ENCODE peak calls at places on chromosomes 16 and 17, in five cellular contexts. One of them, this sample, is unnamed.

GRCh38 chr16:84896847-84897246 is 77.1 kb downstream of the CRISPLD2 start:
- DNase-seq in endothelial cell: no peak
- DNase-seq in choroid plexus epithelial cell: no peak
- DNase-seq in nephron progenitor cell: no peak
- DNase-seq in esophagus squamous epithelium: no peak
- DNase-seq in this sample: no peak

GRCh38 chr17:21134559-21134958 is 7.8 kb downstream of the DHRS7B start:
- DNase-seq in endothelial cell: no peak
- DNase-seq in nephron progenitor cell: no peak
- DNase-seq in choroid plexus epithelial cell: no peak
- DNase-seq in esophagus squamous epithelium: no peak
- DNase-seq in this sample: no peak

GRCh38 chr17:10314332-10314731 is 58.5 kb downstream of the MYH13 start:
- DNase-seq in esophagus squamous epithelium: no peak
- DNase-seq in endothelial cell: no peak
- DNase-seq in choroid plexus epithelial cell: no peak
- DNase-seq in nephron progenitor cell: no peak
- DNase-seq in this sample: no peak

GRCh38 chr17:7858487-7858832 is 657 bp downstream of the CYB5D1 start:
- DNase-seq in choroid plexus epithelial cell: peak
- DNase-seq in endothelial cell: peak
- DNase-seq in esophagus squamous epithelium: no peak
- DNase-seq in nephron progenitor cell: peak
- DNase-seq in this sample: peak

GRCh38 chr17:15469260-15469659 is 1.8 kb upstream of the CDRT4 start:
- DNase-seq in esophagus squamous epithelium: no peak
- DNase-seq in choroid plexus epithelial cell: peak
- DNase-seq in endothelial cell: no peak
- DNase-seq in nephron progenitor cell: no peak
- DNase-seq in this sample: no peak

GRCh38 chr16:53884748-53885147 is 180.8 kb downstream of the FTO start:
- DNase-seq in nephron progenitor cell: no peak
- DNase-seq in choroid plexus epithelial cell: no peak
- DNase-seq in endothelial cell: no peak
- DNase-seq in esophagus squamous epithelium: no peak
- DNase-seq in this sample: no peak

GRCh38 chr17:4433515-4434031 is at the start of gene SPNS3:
- DNase-seq in nephron progenitor cell: no peak
- DNase-seq in choroid plexus epithelial cell: no peak
- DNase-seq in endothelial cell: no peak
- DNase-seq in esophagus squamous epithelium: no peak
- DNase-seq in this sample: peak

GRCh38 chr17:63446981-63447687 is 1.0 kb upstream of the CYB561 start:
- DNase-seq in nephron progenitor cell: no peak
- DNase-seq in choroid plexus epithelial cell: no peak
- DNase-seq in esophagus squamous epithelium: no peak
- DNase-seq in endothelial cell: peak
- DNase-seq in this sample: peak

GRCh38 chr16:1195393-1195666 is 29.7 kb downstream of the TPSG1 start:
- DNase-seq in nephron progenitor cell: no peak
- DNase-seq in endothelial cell: no peak
- DNase-seq in esophagus squamous epithelium: no peak
- DNase-seq in choroid plexus epithelial cell: no peak
- DNase-seq in this sample: no peak

GRCh38 chr17:17080781-17081180 is 38.5 kb downstream of the MPRIP start:
- DNase-seq in endothelial cell: no peak
- DNase-seq in choroid plexus epithelial cell: no peak
- DNase-seq in nephron progenitor cell: no peak
- DNase-seq in esophagus squamous epithelium: no peak
- DNase-seq in this sample: no peak

GRCh38 chr16:6131526-6132050 is 1034.0 kb upstream of the EEF2KMT start:
- DNase-seq in endothelial cell: no peak
- DNase-seq in nephron progenitor cell: no peak
- DNase-seq in esophagus squamous epithelium: no peak
- DNase-seq in choroid plexus epithelial cell: no peak
- DNase-seq in this sample: no peak

GRCh38 chr17:28370035-28370743 is at the start of gene VTN:
- DNase-seq in esophagus squamous epithelium: no peak
- DNase-seq in nephron progenitor cell: peak
- DNase-seq in choroid plexus epithelial cell: peak
- DNase-seq in endothelial cell: no peak
- DNase-seq in this sample: no peak

DNA sequence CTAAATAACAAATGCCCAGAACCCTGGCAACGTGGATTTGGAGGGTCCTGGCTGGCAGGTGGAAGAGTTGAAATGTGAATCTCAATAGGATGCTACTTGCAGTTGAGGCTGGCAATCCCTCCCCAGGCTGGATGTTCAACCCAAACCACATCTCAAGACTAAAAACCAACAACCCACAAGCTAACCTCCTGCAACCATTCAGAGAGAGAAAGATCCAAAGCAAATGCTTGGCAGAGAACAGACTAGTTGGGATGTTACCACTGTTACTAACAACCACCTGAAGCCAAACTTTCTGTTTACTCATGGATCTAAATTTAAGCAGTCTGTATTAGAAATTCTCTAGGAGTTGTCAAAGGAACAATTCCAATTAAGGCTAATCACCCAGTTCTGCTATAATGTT is 27.9 kb downstream of the SMG6 start:
- DNase-seq in esophagus squamous epithelium: no peak
- DNase-seq in nephron progenitor cell: no peak
- DNase-seq in endothelial cell: no peak
- DNase-seq in choroid plexus epithelial cell: no peak
- DNase-seq in this sample: no peak
- TF ChIP-seq CTCF in esophagus squamous epithelium: no peak
- TF ChIP-seq CTCF in nephron progenitor cell: no peak
- TF ChIP-seq CTCF in endothelial cell: no peak
- TF ChIP-seq CTCF in choroid plexus epithelial cell: no peak
- TF ChIP-seq CTCF in this sample: no peak

GRCh38 chr16:17106243-17106791 is 364.4 kb downstream of the XYLT1 start:
- DNase-seq in nephron progenitor cell: no peak
- DNase-seq in choroid plexus epithelial cell: no peak
- DNase-seq in esophagus squamous epithelium: no peak
- DNase-seq in endothelial cell: no peak
- DNase-seq in this sample: no peak

GRCh38 chr16:17107450-17107849 is 363.3 kb downstream of the XYLT1 start:
- DNase-seq in nephron progenitor cell: no peak
- DNase-seq in endothelial cell: no peak
- DNase-seq in esophagus squamous epithelium: no peak
- DNase-seq in choroid plexus epithelial cell: no peak
- DNase-seq in this sample: no peak

GRCh38 chr16:17108596-17108995 is 362.2 kb downstream of the XYLT1 start:
- DNase-seq in endothelial cell: no peak
- DNase-seq in esophagus squamous epithelium: no peak
- DNase-seq in choroid plexus epithelial cell: no peak
- DNase-seq in nephron progenitor cell: no peak
- DNase-seq in this sample: no peak

GRCh38 chr16:17104654-17105053 is 366.1 kb downstream of the XYLT1 start:
- DNase-seq in esophagus squamous epithelium: no peak
- DNase-seq in nephron progenitor cell: no peak
- DNase-seq in endothelial cell: no peak
- DNase-seq in choroid plexus epithelial cell: no peak
- DNase-seq in this sample: no peak

DNA sequence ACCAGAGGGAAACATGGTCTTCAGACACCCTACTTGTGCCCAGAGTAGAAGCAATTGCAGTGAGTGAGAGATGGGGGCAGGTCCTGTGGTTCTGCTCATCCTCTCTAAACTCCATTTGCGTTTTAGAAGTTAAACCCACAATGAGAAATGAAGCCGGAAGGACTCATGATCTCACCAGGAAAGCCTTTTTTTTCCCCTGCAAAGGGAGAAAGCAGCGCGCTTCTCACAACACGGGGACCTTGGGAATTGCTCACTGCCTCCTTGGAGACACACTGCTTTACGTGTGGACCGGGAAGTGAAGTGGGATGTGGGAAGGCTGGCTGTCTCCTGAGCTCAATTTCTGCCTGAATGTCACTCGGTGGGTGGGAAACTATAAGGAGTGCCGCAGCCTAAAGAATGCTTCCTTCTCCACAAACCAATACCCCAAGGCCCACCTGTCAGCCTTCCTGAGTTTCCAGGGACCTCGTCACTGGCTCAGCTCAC is 365.5 kb downstream of the XYLT1 start:
- DNase-seq in choroid plexus epithelial cell: no peak
- DNase-seq in esophagus squamous epithelium: no peak
- DNase-seq in nephron progenitor cell: no peak
- DNase-seq in endothelial cell: no peak
- DNase-seq in this sample: no peak
- TF ChIP-seq CTCF in choroid plexus epithelial cell: no peak
- TF ChIP-seq CTCF in esophagus squamous epithelium: no peak
- TF ChIP-seq CTCF in nephron progenitor cell: no peak
- TF ChIP-seq CTCF in endothelial cell: no peak
- TF ChIP-seq CTCF in this sample: no peak

GRCh38 chr17:42609182-42609813 is at the start of the genes RETREG3 and TUBG1:
- DNase-seq in nephron progenitor cell: peak
- DNase-seq in endothelial cell: peak
- DNase-seq in choroid plexus epithelial cell: peak
- DNase-seq in esophagus squamous epithelium: peak
- DNase-seq in this sample: peak
- TF ChIP-seq CTCF in nephron progenitor cell: no peak
- TF ChIP-seq CTCF in endothelial cell: no peak
- TF ChIP-seq CTCF in choroid plexus epithelial cell: peak
- TF ChIP-seq CTCF in esophagus squamous epithelium: peak
- TF ChIP-seq CTCF in this sample: peak

GRCh38 chr16:10594312-10594950 is 14.0 kb upstream of the EMP2 start:
- DNase-seq in nephron progenitor cell: no peak
- DNase-seq in esophagus squamous epithelium: no peak
- DNase-seq in choroid plexus epithelial cell: no peak
- DNase-seq in endothelial cell: no peak
- DNase-seq in this sample: no peak
- TF ChIP-seq CTCF in nephron progenitor cell: no peak
- TF ChIP-seq CTCF in esophagus squamous epithelium: peak
- TF ChIP-seq CTCF in choroid plexus epithelial cell: no peak
- TF ChIP-seq CTCF in endothelial cell: no peak
- TF ChIP-seq CTCF in this sample: no peak

This sample was measured in B cell.